ENCODE peak calls at places on chromosomes 1 and 21, in nine cellular contexts. Q is left lung; X is AG10803; C is fibroblast of villous mesenchyme; Z is testis; V is skeletal muscle cell; D is adrenal gland; O is CD8-positive, alpha-beta T cell; E is HL-60. R is an unnamed sample.

GRCh38 chr1:223020770-223021169 is 122.3 kb downstream of the TLR5 start:
- DNase-seq in Q (no peak), Z (no peak), V (no peak), D (no peak), O (no peak), C (no peak), X (no peak), E (no peak), R (no peak)

GRCh38 chr1:223802032-223802431 is 43.7 kb downstream of the TP53BP2 start:
- DNase-seq in Z (no peak), D (no peak), V (no peak), E (no peak), O (no peak), Q (no peak), X (no peak), C (no peak), R (no peak)

GRCh38 chr21:36499578-36500471 is 19.9 kb upstream of the CLDN14 start:
- DNase-seq in C (peak; percentile 57), Q (no peak), X (peak; percentile 93), O (no peak), V (no peak), D (no peak), Z (no peak), E (no peak), R (no peak)

GRCh38 chr21:38955495-38955894 is 149.8 kb downstream of the ETS2 start:
- DNase-seq in O (no peak), Q (peak; percentile 39), C (peak; percentile 51), V (no peak), Z (no peak), E (no peak), X (peak; percentile 36), D (no peak), R (no peak)

GRCh38 chr1:15523104-15523921 is 702 bp downstream of the CASP9 start:
- DNase-seq in V (no peak), C (peak; percentile 69), E (no peak), D (no peak), Z (no peak), O (no peak), Q (no peak), X (peak; percentile 46), R (no peak)

GRCh38 chr1:92031281-92032110 is 1.7 kb downstream of the EPHX4 start:
- DNase-seq in O (no peak), X (no peak), D (no peak), E (no peak), Q (no peak), V (no peak), Z (no peak), C (no peak), R (no peak)

GRCh38 chr1:175842545-175842944 is 99.2 kb upstream of the TNR start:
- DNase-seq in C (no peak), Q (no peak), V (no peak), E (no peak), X (no peak), Z (no peak), O (no peak), D (no peak), R (no peak)

GRCh38 chr1:153962088-153963029 is 978 bp downstream of the SLC39A1 start:
- DNase-seq in D (peak; percentile 85), X (peak; percentile 68), Z (no peak), O (no peak), C (peak; percentile 58), V (no peak), E (peak; percentile 65), Q (peak; percentile 79), R (no peak)

GRCh38 chr1:228236744-228237143 is 28.9 kb downstream of the OBSCN start:
- DNase-seq in D (peak; percentile 72), X (peak; percentile 44), Z (peak; percentile 38), E (no peak), Q (no peak), V (no peak), C (peak; percentile 62), O (peak; percentile 25), R (peak; percentile 14)

GRCh38 chr1:19909392-19909791 is 14.0 kb downstream of the PLA2G2E start:
- DNase-seq in D (no peak), C (no peak), E (no peak), X (no peak), Q (no peak), Z (no peak), V (no peak), O (no peak), R (no peak)

GRCh38 chr1:230772457-230773395 is 25.5 kb downstream of the CAPN9 start:
- DNase-seq in C (peak; percentile 77), V (peak; percentile 30), X (peak; percentile 69), D (peak; percentile 82), E (no peak), Q (no peak), Z (peak; percentile 62), O (no peak), R (no peak)

GRCh38 chr1:5481889-5482288 is 510.3 kb downstream of the NPHP4 start:
- DNase-seq in Z (no peak), X (no peak), D (no peak), C (no peak), O (peak; percentile 42), V (no peak), Q (no peak), E (no peak), R (peak; percentile 42)

DNA sequence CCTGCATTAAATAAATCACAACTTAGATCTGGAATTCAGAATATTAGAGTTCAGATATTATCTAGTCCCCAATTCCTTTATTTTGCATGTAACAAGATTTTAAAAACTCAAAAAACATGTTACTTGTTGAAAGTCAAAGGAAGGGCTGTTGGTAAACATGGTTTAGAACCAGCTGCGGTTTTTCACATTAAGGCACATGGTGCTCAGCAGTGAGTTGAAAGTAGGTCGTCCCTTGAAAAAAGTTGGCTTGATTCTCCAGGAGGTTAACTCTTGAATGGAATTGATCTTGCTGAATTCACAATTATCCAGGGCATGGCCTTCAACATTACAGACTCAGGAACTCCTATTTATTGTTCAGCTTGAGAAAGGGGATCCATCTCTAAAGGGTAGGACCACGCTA is 277.1 kb upstream of the DUSP10 start:
- DNase-seq in Q (no peak), C (no peak), O (no peak), Z (no peak), X (no peak), V (no peak), D (no peak), E (no peak), R (no peak)
- H3K4me3 ChIP-seq in Q (no peak overlapping the region), C (no peak overlapping the region), O (no peak overlapping the region), Z (no peak overlapping the region), X (no peak overlapping the region), V (no peak overlapping the region), D (no peak overlapping the region), E (no peak overlapping the region), R (no peak overlapping the region)

DNA sequence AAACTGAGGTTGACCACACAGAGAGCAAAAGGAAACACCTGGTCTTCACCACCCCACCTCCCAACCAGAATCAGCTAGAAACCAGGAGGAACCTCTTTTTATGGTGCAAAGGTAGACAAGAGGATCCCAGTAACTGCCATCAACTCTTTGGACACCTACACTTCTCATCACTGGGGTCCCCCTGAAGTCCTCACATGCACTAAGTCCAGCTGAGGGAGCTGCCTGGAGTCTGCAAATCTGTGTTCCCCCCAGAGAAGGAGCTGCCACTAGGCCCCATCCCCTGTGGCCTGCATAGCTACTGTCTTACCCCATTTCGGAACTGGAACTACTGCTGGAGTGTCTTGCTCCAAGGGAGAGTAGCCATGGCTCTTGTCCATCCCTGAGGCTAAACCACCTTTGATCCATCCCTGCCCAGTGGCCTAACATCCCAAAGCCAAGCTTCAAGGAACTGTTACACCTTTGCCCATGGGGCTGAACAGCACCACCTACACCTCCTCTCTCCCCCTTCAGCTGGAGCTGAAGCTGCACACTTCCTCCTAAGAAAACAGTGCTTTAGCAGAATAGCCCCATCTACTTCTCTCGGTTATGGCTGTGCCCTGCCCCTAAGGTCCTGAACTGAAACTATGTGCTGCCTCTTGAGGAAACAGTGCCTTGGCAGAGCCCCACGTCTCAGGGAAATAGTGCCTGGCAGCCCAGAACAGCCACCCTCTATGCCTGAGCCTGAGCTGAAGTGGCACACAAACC is 85.4 kb upstream of the CD53 start:
- DNase-seq in X (no peak), C (no peak), Z (no peak), D (no peak), E (no peak), V (no peak), Q (no peak), O (peak; percentile 54), R (peak; percentile 97)
- H3K4me3 ChIP-seq in X (no peak overlapping the region), C (no peak overlapping the region), Z (no peak overlapping the region), D (no peak overlapping the region), E (no peak overlapping the region), V (no peak overlapping the region), Q (no peak overlapping the region), O (peak overlapping the region; percentile 25), R (peak overlapping the region; percentile 38)

DNA sequence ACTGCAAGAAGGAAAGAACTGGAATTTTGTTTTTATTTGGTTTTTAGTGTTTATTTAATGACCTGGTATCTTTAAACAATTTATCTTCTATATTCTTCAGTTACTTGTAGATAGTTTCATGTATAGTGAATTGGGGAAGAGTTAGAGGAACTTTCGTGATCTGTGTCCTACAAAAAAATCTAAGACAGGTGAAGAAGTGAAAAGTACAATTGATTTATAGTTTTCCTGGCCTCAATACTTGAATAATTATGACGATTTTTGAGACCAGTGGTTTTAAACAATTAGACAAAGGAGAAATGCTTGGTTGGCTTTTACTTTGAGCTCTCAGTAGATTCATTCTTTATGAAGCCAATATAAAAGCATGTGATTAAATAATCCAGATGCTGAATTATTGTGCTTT is 7.5 kb downstream of the MIER1 start:
- DNase-seq in C (no peak), E (no peak), Z (no peak), V (no peak), O (no peak), D (no peak), Q (no peak), X (no peak), R (no peak)
- H3K4me3 ChIP-seq in C (peak overlapping the region; percentile 89), E (peak overlapping the region; percentile 75), Z (peak overlapping the region; percentile 17), V (no peak overlapping the region), O (peak overlapping the region; percentile 3), D (no peak overlapping the region), Q (peak overlapping the region; percentile 74), X (peak overlapping the region; percentile 76), R (no peak overlapping the region)

DNA sequence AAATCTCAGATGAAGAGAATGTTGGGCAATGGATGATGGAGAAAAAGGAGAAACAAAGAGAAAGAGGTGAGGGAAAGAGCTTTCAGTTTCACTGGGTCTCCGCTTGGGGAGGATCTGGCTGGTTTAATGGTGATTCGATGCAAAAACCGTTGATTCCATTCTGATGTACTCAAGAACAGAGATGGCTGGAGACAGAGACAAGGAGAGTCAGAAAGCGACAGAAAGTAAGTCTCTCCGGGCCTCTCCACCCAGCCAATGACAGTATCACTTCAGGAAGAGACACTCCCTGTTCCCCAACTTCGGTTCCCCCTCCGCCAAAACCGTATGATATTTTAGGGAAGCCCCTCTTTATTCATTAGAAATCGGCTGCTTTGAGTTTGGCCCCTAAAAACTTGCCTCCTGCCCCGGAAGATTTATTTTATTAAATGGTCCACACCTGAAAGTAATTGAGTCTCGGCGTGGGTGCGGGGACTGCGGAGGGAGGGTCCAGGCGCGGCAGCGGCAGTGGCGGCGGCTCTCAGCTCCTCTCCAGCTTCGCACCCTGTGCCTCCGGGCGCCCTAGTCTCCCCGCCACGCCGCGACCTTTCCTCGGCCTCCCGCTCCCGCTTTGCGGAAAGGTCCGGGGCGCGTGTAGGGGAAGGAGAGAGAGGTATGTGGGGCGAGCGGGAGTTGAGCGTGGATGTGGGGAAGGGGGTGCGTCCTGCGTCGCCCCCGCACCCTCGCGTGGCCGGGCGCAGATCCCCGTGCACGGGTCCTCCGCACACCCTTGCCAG is 13.2 kb upstream of the ALX3 start:
- DNase-seq in X (no peak), C (no peak), D (no peak), Q (no peak), Z (no peak), V (no peak), E (no peak), O (no peak), R (no peak)
- H3K4me3 ChIP-seq in X (peak overlapping the region; percentile 53), C (peak overlapping the region; percentile 57), D (peak overlapping the region; percentile 56), Q (peak overlapping the region; percentile 54), Z (peak overlapping the region; percentile 65), V (peak overlapping the region; percentile 46), E (peak overlapping the region; percentile 43), O (peak overlapping the region; percentile 52), R (no peak overlapping the region)

R was measured in Jurkat, Clone E6-1.